ENCODE peak calls at places on chromosomes 5 and 9, in six cellular contexts. Z, J, T, H, Y and K are unnamed samples.

GRCh38 chr9:8468048-8468600 is 668.5 kb upstream of the DMAC1 start:
- DNase-seq in Z (no peak), J (no peak), T (no peak), H (no peak), Y (no peak), K (no peak)

GRCh38 chr9:136623849-136624183 is 38.9 kb upstream of the EGFL7 start:
- DNase-seq in Z (no peak), J (no peak), T (no peak), H (no peak), Y (no peak), K (no peak)

GRCh38 chr5:4647056-4647455 is 493.1 kb upstream of the ADAMTS16 start:
- DNase-seq in Z (no peak), J (no peak), T (no peak), H (no peak), Y (no peak), K (no peak)

GRCh38 chr5:157172408-157172807 is 6.3 kb upstream of the GARIN3 start:
- DNase-seq in Z (no peak), J (no peak), T (no peak), H (no peak), Y (no peak), K (no peak)

GRCh38 chr5:35285435-35285834 is 55.1 kb upstream of the PRLR start:
- DNase-seq in Z (no peak), J (no peak), T (no peak), H (no peak), Y (no peak), K (no peak)

GRCh38 chr5:7852542-7852941 is 1.6 kb upstream of the CFAP90 start:
- DNase-seq in Z (peak; percentile 33), J (no peak), T (no peak), H (no peak), Y (no peak), K (no peak)

GRCh38 chr9:4486176-4486575 is 4.1 kb upstream of the SLC1A1 start:
- DNase-seq in Z (no peak), J (no peak), T (no peak), H (no peak), Y (no peak), K (no peak)

GRCh38 chr5:141703133-141703561 is 21.1 kb upstream of the ARAP3 start:
- DNase-seq in Z (no peak), J (no peak), T (no peak), H (no peak), Y (no peak), K (no peak)

DNA sequence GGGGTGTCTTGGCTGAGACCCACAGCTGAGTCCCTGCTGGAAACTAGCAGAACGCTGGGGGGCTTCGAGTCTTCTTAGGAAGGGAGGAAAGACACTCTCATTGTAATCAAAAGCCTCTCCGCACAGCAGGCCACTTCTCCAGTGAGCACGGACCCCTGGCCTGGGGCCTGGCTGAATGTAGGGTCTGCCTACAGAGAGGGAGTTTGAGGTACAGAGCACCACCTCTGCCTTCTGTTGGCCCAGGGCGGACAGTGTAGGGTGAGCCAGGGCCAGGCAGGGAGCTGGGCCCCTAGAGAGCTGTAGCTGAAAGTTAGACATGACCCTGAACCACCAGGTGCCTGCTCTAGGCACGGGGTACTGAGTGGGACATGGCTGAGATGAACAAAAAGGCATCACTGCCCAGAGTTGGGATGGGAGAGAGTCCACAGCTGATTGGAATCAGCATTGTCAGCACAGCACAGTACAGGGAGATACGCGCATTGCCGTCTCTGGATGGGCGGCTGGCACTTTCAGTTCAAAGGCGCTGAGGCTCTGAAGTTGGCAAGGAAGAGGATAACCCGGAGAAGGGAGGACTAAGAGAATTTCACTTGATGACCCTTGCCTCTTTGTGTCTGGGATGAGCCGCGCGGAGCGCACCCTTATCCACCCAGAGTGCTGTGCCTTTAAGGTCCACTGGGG is 363 bp upstream of the SLC25A48 start:
- DNase-seq in Z (peak; percentile 49), J (peak; percentile 57), T (no peak), H (no peak), Y (no peak), K (no peak)
- TF ChIP-seq CTCF in Z (peak; percentile 77), J (no peak), T (no peak), H (no peak), Y (no peak), K (peak; percentile 67)

GRCh38 chr5:168073311-168073710 is 218.1 kb upstream of the WWC1 start:
- DNase-seq in Z (no peak), J (no peak), T (no peak), H (no peak), Y (no peak), K (no peak)

GRCh38 chr5:168072665-168073064 is 218.8 kb upstream of the WWC1 start:
- DNase-seq in Z (no peak), J (no peak), T (no peak), H (no peak), Y (no peak), K (no peak)

GRCh38 chr5:168075387-168075786 is 216.1 kb upstream of the WWC1 start:
- DNase-seq in Z (no peak), J (no peak), T (no peak), H (no peak), Y (no peak), K (no peak)

GRCh38 chr5:168073991-168074800 is 217.2 kb upstream of the WWC1 start:
- DNase-seq in Z (no peak), J (no peak), T (no peak), H (no peak), Y (no peak), K (no peak)

GRCh38 chr5:168076561-168076991 is 214.9 kb upstream of the WWC1 start:
- DNase-seq in Z (peak; percentile 14), J (peak; percentile 88), T (peak; percentile 67), H (no peak), Y (peak; percentile 8), K (no peak)
- TF ChIP-seq CTCF in Z (peak; percentile 34), J (peak; percentile 70), T (peak; percentile 55), H (peak; percentile 40), Y (peak; percentile 41), K (peak; percentile 71)

GRCh38 chr5:111743521-111743920 is 13.5 kb downstream of the NREP start:
- DNase-seq in Z (no peak), J (no peak), T (no peak), H (no peak), Y (no peak), K (no peak)

GRCh38 chr5:111742166-111742565 is 14.8 kb downstream of the NREP start:
- DNase-seq in Z (no peak), J (no peak), T (no peak), H (no peak), Y (no peak), K (no peak)

GRCh38 chr5:111743993-111744392 is 13.0 kb downstream of the NREP start:
- DNase-seq in Z (peak; percentile 49), J (no peak), T (no peak), H (no peak), Y (no peak), K (no peak)

GRCh38 chr5:111741270-111741669 is 15.7 kb downstream of the NREP start:
- DNase-seq in Z (peak; percentile 54), J (no peak), T (no peak), H (no peak), Y (no peak), K (no peak)

DNA sequence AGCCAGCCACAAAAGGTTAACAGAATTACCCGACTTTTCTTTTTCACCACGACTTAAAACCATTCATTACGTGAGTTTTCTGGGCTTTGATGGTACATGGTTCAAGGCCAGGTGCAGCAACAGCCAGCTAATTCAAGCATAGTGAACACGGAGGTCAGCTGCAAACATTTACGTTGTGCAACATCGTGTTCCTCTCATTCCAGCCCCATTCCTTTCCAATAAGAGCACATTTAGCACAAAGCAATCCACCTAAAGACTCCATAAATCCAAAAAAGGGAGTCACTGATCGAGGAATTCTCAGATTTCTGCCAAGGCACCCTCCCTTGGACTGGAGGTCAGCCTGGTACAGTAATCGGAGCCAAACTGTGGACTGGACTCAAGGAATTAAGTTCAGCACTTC is 14.4 kb downstream of the NREP start:
- DNase-seq in Z (peak; percentile 88), J (no peak), T (no peak), H (no peak), Y (peak; percentile 81), K (peak; percentile 88)
- TF ChIP-seq CTCF in Z (no peak), J (no peak), T (no peak), H (no peak), Y (no peak), K (no peak)

DNA sequence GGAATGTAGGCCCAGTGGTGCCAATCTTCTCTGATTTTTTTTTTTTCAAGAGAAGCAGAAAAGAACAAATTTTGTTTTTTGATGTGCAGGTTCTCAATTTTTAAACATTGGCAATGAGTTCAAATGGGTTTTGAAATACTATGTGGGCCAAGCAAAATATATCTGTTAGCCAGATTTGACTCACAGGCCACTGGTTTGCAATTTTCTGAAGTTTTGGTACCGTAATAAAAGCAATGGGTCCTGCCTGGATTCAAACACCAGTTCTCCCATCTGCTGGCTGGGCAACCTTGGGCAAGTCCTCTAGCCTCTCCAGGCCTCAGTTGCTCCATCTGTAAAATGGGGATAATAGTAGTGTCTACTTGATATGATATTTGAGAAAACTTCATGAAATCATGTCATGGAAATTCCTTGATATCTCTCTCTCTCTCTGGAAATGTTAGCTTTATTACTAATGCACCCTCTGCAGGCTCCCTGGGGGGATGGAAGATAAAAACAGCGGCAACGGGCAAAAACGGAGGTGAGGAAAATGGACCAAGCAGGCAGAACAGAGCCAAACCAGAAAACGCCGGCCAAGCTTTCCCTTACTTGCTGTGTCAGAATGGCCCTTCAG is 63.4 kb downstream of the SMIM23 start:
- DNase-seq in Z (peak; percentile 64), J (no peak), T (no peak), H (no peak), Y (no peak), K (no peak)
- TF ChIP-seq CTCF in Z (peak; percentile 14), J (no peak), T (no peak), H (no peak), Y (no peak), K (no peak)

DNA sequence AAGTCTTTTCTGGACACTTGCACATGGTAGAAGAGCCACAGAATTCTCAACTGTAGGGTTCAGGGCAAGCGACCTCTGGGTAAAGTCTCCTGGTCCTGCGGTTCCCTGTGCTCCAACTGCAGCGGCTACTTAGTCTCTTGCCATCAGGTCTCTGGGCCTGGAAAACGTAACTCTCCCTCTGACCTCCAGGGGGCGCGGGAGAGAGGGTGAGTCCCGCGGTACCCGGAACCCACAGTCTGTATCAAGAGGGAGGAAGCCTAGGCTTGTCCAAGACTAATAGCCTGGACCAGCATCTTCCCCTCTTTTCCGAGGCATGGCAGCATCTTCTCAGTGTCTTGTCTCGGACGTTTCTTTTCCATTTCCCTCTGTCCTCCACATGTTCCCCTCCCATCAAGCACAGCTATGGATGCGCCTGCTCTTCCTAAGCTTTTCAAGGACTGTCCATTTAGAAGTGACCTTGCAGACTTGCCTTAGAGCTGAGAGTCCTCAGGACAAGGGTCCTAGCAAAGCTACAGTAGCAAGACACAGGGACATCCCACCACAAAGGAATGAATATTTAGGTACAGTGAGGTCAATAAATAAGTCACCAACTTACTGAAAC is 59.3 kb downstream of the FSTL4 start:
- DNase-seq in Z (peak; percentile 54), J (no peak), T (peak; percentile 75), H (peak; percentile 62), Y (peak; percentile 7), K (no peak)
- TF ChIP-seq CTCF in Z (peak; percentile 73), J (peak; percentile 68), T (peak; percentile 83), H (peak; percentile 64), Y (peak; percentile 68), K (peak; percentile 86)